ENCODE peak calls at places on chromosome 14, in nine cellular contexts. S is HCT116, R is adrenal gland, Z is breast epithelium, E is IMR-90, B is K562, U is Peyer's patch, N is suprapubic skin, D is testis. C is an unnamed sample.

GRCh38 chr14:89845346-89845745 is 109.2 kb downstream of the EFCAB11 start:
- DNase-seq in S (no peak), R (no peak), Z (no peak), E (peak; percentile 100), B (no peak), U (no peak), N (no peak), D (no peak), C (no peak)

GRCh38 chr14:34035177-34035933 is 84.5 kb upstream of the EGLN3 start:
- DNase-seq in S (no peak), R (no peak), Z (no peak), E (no peak), B (no peak), U (peak; percentile 83), N (no peak), D (peak; percentile 36), C (peak; percentile 42)

GRCh38 chr14:67719866-67720265 is 18.2 kb downstream of the RDH12 start:
- DNase-seq in S (no peak), R (no peak), Z (no peak), E (no peak), B (no peak), U (no peak), N (no peak), D (no peak), C (no peak)

GRCh38 chr14:67680941-67681340 is 6.5 kb upstream of the VTI1B start:
- DNase-seq in S (no peak), R (no peak), Z (no peak), E (no peak), B (peak; percentile 69), U (no peak), N (no peak), D (no peak), C (no peak)

GRCh38 chr14:63853831-63854293 is 1.1 kb downstream of the SYNE2 start:
- DNase-seq in S (no peak), R (peak; percentile 69), Z (peak; percentile 81), E (peak; percentile 52), B (no peak), U (peak; percentile 81), N (peak; percentile 83), D (peak; percentile 79), C (peak; percentile 65)

GRCh38 chr14:32190713-32191112 is 11.1 kb upstream of the RNU6-7 start:
- DNase-seq in S (no peak), R (no peak), Z (no peak), E (no peak), B (no peak), U (no peak), N (no peak), D (no peak), C (no peak)

GRCh38 chr14:25463475-25463874 is 413.5 kb upstream of the STXBP6 start:
- DNase-seq in S (no peak), R (no peak), Z (no peak), E (no peak), B (no peak), U (no peak), N (no peak), D (no peak), C (no peak)

GRCh38 chr14:77111021-77111420 is 13.0 kb downstream of the CIPC start:
- DNase-seq in S (no peak), R (no peak), Z (peak; percentile 85), E (no peak), B (no peak), U (no peak), N (no peak), D (peak; percentile 72), C (peak; percentile 77)

GRCh38 chr14:96748371-96748770 is 48.8 kb upstream of the VRK1 start:
- DNase-seq in S (no peak), R (no peak), Z (no peak), E (no peak), B (no peak), U (no peak), N (no peak), D (peak; percentile 24), C (no peak)

DNA sequence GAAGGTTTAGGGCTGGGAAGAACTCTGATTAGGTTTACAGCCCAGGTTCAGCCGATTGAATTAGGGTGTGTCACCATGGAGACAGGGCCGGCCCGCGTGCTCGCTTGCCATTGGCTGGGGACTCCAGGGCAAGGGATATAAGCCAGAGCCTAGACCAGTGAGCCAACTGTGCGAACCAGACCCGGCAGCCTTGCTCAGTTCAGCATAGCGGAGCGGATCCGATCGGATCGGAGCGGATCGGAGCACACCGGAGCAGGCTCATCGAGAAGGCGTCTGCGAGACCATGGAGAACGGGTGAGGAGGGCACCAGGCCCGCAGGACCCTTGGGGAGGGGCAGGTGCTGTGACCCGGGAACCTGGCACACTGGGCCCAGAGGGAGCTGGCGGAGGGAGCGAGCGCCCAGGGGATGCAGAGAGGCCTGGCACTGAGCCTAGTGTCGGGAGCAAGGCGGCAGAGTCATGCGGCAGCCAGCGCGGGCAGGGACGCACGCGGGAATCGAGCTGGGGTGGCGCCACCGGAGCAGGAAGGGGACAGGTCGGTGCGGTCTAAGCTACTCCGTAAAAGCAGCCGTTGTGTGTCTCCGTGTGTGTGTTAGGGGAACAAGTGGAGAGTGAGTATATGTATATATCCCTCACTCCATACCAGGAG is at the start of gene PNP:
- DNase-seq in S (peak; percentile 85), R (peak; percentile 93), Z (peak; percentile 80), E (peak; percentile 85), B (peak; percentile 90), U (peak; percentile 97), N (peak; percentile 95), D (peak; percentile 92), C (peak; percentile 93)
- H3K4me1 ChIP-seq in S (peaks cover 10% of the 10 kb centered on the region), R (peaks cover 8% of the 10 kb centered on the region), Z (no peaks in the 10 kb centered on the region), E (peaks cover 4% of the 10 kb centered on the region), B (peaks cover 5% of the 10 kb centered on the region), U (peaks cover 8% of the 10 kb centered on the region), N (peaks cover 20% of the 10 kb centered on the region), D (no peaks in the 10 kb centered on the region), C (peaks cover 14% of the 10 kb centered on the region)

GRCh38 chr14:105315941-105316562 is 1.5 kb downstream of the PACS2 start:
- DNase-seq in S (no peak), R (no peak), Z (no peak), E (no peak), B (no peak), U (no peak), N (no peak), D (no peak), C (no peak)

GRCh38 chr14:105315211-105315721 is 718 bp downstream of the PACS2 start:
- DNase-seq in S (peak; percentile 27), R (peak; percentile 30), Z (no peak), E (no peak), B (no peak), U (peak; percentile 81), N (no peak), D (no peak), C (peak; percentile 44)

GRCh38 chr14:105317546-105317945 is 3.0 kb downstream of the PACS2 start:
- DNase-seq in S (no peak), R (peak; percentile 62), Z (no peak), E (peak; percentile 53), B (no peak), U (no peak), N (no peak), D (no peak), C (no peak)

GRCh38 chr14:105316968-105317498 is 2.5 kb downstream of the PACS2 start:
- DNase-seq in S (no peak), R (peak; percentile 54), Z (no peak), E (no peak), B (no peak), U (no peak), N (no peak), D (no peak), C (no peak)

GRCh38 chr14:105316563-105316941 is 2.0 kb downstream of the PACS2 start:
- DNase-seq in S (no peak), R (no peak), Z (no peak), E (no peak), B (no peak), U (no peak), N (no peak), D (no peak), C (no peak)
- TF ChIP-seq POLR2A in S (no peak), R (no peak), Z (no peak), E (no peak), B (no peak), U (no peak), N (no peak), D (no peak), C (no peak)

DNA sequence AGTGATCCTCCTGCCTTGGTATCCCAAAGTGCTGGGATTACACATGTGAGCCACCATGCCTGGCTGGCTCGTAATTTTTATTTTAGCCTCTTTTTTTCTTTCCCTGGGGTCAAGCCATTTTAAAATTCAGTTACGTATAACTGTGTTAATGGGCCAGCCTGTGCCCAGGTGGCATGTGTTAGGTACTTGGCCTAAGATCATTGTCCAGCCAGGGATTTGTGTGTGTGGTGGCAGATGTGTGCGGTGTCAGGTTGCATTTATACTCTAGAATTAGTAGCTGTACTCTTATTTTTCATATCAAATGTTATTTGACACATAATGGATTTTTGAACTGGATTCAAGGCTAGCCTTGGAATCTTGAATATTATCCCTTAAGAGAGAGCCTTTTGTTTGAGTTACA is 69.3 kb downstream of the FBXO34 start:
- DNase-seq in S (no peak), R (no peak), Z (no peak), E (no peak), B (no peak), U (no peak), N (no peak), D (no peak), C (no peak)
- H3K4me1 ChIP-seq in S (no peaks in the 10 kb centered on the region), R (no peaks in the 10 kb centered on the region), Z (no peaks in the 10 kb centered on the region), E (peaks cover 6% of the 10 kb centered on the region), B (no peaks in the 10 kb centered on the region), U (peaks cover 9% of the 10 kb centered on the region), N (peaks cover 16% of the 10 kb centered on the region), D (peaks cover 3% of the 10 kb centered on the region), C (peaks cover 25% of the 10 kb centered on the region)

GRCh38 chr14:49636866-49637265 is 1.8 kb upstream of the DNAAF2 start:
- DNase-seq in S (no peak), R (no peak), Z (no peak), E (no peak), B (no peak), U (no peak), N (no peak), D (no peak), C (no peak)

GRCh38 chr14:49633650-49634546 is 1.1 kb downstream of the DNAAF2 start:
- DNase-seq in S (peak; percentile 88), R (peak; percentile 93), Z (peak; percentile 82), E (peak; percentile 95), B (peak; percentile 94), U (peak; percentile 97), N (peak; percentile 96), D (peak; percentile 95), C (peak; percentile 91)

GRCh38 chr14:49637534-49638078 is 2.6 kb upstream of the DNAAF2 start:
- DNase-seq in S (no peak), R (no peak), Z (no peak), E (peak; percentile 62), B (no peak), U (no peak), N (no peak), D (no peak), C (no peak)

DNA sequence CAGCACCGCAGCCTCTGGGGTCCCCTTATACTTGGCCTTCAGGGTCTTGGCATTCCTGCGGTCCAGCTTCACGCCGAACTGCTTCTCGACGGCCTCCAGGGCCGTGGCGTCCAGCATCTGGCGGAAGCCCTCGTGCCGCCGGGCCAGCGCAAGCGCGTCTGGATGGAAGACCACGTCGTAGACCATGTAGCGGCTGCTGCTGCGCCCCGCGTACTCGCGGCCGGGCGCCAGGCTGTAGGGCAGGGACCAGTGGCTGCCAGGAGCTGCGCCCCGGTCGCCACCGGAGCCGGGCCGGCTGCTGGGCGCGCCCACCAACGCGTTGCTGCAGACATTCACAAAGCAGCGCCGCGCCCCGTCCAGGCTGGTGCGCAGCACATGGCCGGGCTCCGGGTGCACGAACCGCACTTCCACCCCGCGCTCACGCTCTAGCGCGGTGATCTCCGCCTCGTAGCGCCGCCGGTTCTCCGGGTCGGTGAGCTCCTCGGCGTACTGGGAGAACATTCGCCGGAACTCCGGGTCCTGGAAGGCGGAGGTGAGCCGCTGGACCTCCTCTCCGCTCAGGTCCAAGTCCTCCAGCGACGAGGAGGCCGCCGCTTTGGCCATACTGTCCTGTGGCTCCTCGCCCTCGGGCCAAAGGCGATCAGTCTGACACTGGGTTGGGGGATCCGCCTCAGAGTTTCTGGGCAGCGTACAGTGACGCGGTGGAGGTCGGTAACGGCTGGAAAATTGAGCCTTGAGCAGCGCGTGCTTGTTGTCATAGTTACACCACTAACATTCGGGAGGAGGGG is at the start of gene DNAAF2:
- DNase-seq in S (no peak), R (peak; percentile 81), Z (peak; percentile 58), E (peak; percentile 76), B (peak; percentile 67), U (peak; percentile 89), N (peak; percentile 86), D (peak; percentile 80), C (peak; percentile 63)
- TF ChIP-seq POLR2A in S (no peak), R (peak; percentile 34), Z (no peak), E (no peak), B (peak; percentile 56), U (no peak), N (no peak), D (no peak), C (no peak)

C was measured in stomach.